ENCODE peak calls at places on chromosomes 1 and 21, in six cellular contexts. One of them, this sample, is unnamed. For H3K4me1 and H3K27me3, the result is how much of the 10 kb centered on the place peaks cover.

GRCh38 chr1:229714964-229715603 is 89.0 kb downstream of the URB2 start:
- DNase-seq in GM23338: peak
- DNase-seq in ovary: no peak
- DNase-seq in GM23248: peak
- DNase-seq in small intestine: peak
- DNase-seq in body of pancreas: peak
- DNase-seq in this sample: peak

GRCh38 chr1:53087332-53088285 is 25.6 kb downstream of the PODN start:
- DNase-seq in GM23338: peak
- DNase-seq in ovary: no peak
- DNase-seq in GM23248: no peak
- DNase-seq in small intestine: no peak
- DNase-seq in body of pancreas: peak
- DNase-seq in this sample: no peak

GRCh38 chr1:231584117-231584516 is 42.5 kb upstream of the DISC1 start:
- DNase-seq in GM23338: no peak
- DNase-seq in ovary: no peak
- DNase-seq in GM23248: peak
- DNase-seq in small intestine: peak
- DNase-seq in body of pancreas: no peak
- DNase-seq in this sample: peak

GRCh38 chr1:239814306-239814881 is 277.3 kb upstream of the FMN2 start:
- DNase-seq in GM23338: peak
- DNase-seq in ovary: no peak
- DNase-seq in GM23248: peak
- DNase-seq in small intestine: peak
- DNase-seq in body of pancreas: no peak
- DNase-seq in this sample: peak

GRCh38 chr1:30478288-30478687 is 245.1 kb downstream of the MATN1 start:
- DNase-seq in GM23338: no peak
- DNase-seq in ovary: no peak
- DNase-seq in GM23248: no peak
- DNase-seq in small intestine: no peak
- DNase-seq in body of pancreas: no peak
- DNase-seq in this sample: no peak

GRCh38 chr1:87759420-87759819 is 430.7 kb downstream of the LMO4 start:
- DNase-seq in GM23338: no peak
- DNase-seq in ovary: no peak
- DNase-seq in GM23248: no peak
- DNase-seq in small intestine: no peak
- DNase-seq in body of pancreas: no peak
- DNase-seq in this sample: no peak

GRCh38 chr1:6177681-6178380 is 2.3 kb downstream of the CHD5 start:
- DNase-seq in GM23338: no peak
- DNase-seq in ovary: no peak
- DNase-seq in GM23248: no peak
- DNase-seq in small intestine: no peak
- DNase-seq in body of pancreas: no peak
- DNase-seq in this sample: no peak

GRCh38 chr1:156698995-156699394 is 6.4 kb downstream of the CRABP2 start:
- DNase-seq in GM23338: no peak
- DNase-seq in ovary: no peak
- DNase-seq in GM23248: no peak
- DNase-seq in small intestine: no peak
- DNase-seq in body of pancreas: no peak
- DNase-seq in this sample: no peak

GRCh38 chr1:207890136-207890738 is 20.7 kb downstream of the CD34 start:
- DNase-seq in GM23338: no peak
- DNase-seq in ovary: peak
- DNase-seq in GM23248: peak
- DNase-seq in small intestine: peak
- DNase-seq in body of pancreas: peak
- DNase-seq in this sample: peak

GRCh38 chr1:12472798-12473551 is 145.0 kb downstream of the DHRS3 start:
- DNase-seq in GM23338: no peak
- DNase-seq in ovary: no peak
- DNase-seq in GM23248: no peak
- DNase-seq in small intestine: peak
- DNase-seq in body of pancreas: no peak
- DNase-seq in this sample: no peak

GRCh38 chr1:12774801-12775345 is 1.3 kb downstream of the PRAMEF12 start:
- DNase-seq in GM23338: no peak
- DNase-seq in ovary: no peak
- DNase-seq in GM23248: no peak
- DNase-seq in small intestine: no peak
- DNase-seq in body of pancreas: no peak
- DNase-seq in this sample: no peak

GRCh38 chr1:214224605-214225354 is 56.2 kb upstream of the SMYD2 start:
- DNase-seq in GM23338: peak
- DNase-seq in ovary: no peak
- DNase-seq in GM23248: peak
- DNase-seq in small intestine: peak
- DNase-seq in body of pancreas: peak
- DNase-seq in this sample: no peak

GRCh38 chr21:29360799-29361765 is 62.4 kb downstream of the BACH1 start:
- DNase-seq in GM23338: peak
- DNase-seq in ovary: no peak
- DNase-seq in GM23248: no peak
- DNase-seq in small intestine: peak
- DNase-seq in body of pancreas: peak
- DNase-seq in this sample: no peak

GRCh38 chr21:33642896-33643657 is 776 bp downstream of the ITSN1 start:
- DNase-seq in GM23338: peak
- DNase-seq in ovary: peak
- DNase-seq in GM23248: peak
- DNase-seq in small intestine: peak
- DNase-seq in body of pancreas: peak
- DNase-seq in this sample: peak

GRCh38 chr1:89576016-89576415 is 51.4 kb downstream of the LRRC8B start:
- DNase-seq in GM23338: no peak
- DNase-seq in ovary: no peak
- DNase-seq in GM23248: no peak
- DNase-seq in small intestine: no peak
- DNase-seq in body of pancreas: no peak
- DNase-seq in this sample: peak

GRCh38 chr1:61907102-61907501 is 164.8 kb downstream of the PATJ start:
- DNase-seq in GM23338: no peak
- DNase-seq in ovary: no peak
- DNase-seq in GM23248: no peak
- DNase-seq in small intestine: no peak
- DNase-seq in body of pancreas: no peak
- DNase-seq in this sample: no peak

GRCh38 chr21:28922368-28922767 is 70.3 kb downstream of the LTN1 start:
- DNase-seq in GM23338: peak
- DNase-seq in ovary: no peak
- DNase-seq in GM23248: no peak
- DNase-seq in small intestine: no peak
- DNase-seq in body of pancreas: no peak
- DNase-seq in this sample: no peak

GRCh38 chr1:96472471-96472870 is 249.1 kb upstream of the PTBP2 start:
- DNase-seq in GM23338: no peak
- DNase-seq in ovary: no peak
- DNase-seq in GM23248: peak
- DNase-seq in small intestine: no peak
- DNase-seq in body of pancreas: no peak
- DNase-seq in this sample: no peak

GRCh38 chr1:172936088-172936487 is 114.7 kb downstream of the TNFSF18 start:
- DNase-seq in GM23338: no peak
- DNase-seq in ovary: no peak
- DNase-seq in GM23248: no peak
- DNase-seq in small intestine: no peak
- DNase-seq in body of pancreas: no peak
- DNase-seq in this sample: no peak

GRCh38 chr1:237838320-237838719 is 52.4 kb downstream of the ZP4 start:
- DNase-seq in GM23338: no peak
- DNase-seq in ovary: no peak
- DNase-seq in GM23248: no peak
- DNase-seq in small intestine: no peak
- DNase-seq in body of pancreas: no peak
- DNase-seq in this sample: no peak

GRCh38 chr1:22671999-22672398 is 19.0 kb downstream of the C1QB start:
- DNase-seq in GM23338: no peak
- DNase-seq in ovary: no peak
- DNase-seq in GM23248: no peak
- DNase-seq in small intestine: no peak
- DNase-seq in body of pancreas: no peak
- DNase-seq in this sample: no peak

GRCh38 chr1:2555634-2556276 is 416 bp upstream of the TNFRSF14 start:
- DNase-seq in GM23338: no peak
- DNase-seq in ovary: peak
- DNase-seq in GM23248: peak
- DNase-seq in small intestine: peak
- DNase-seq in body of pancreas: peak
- DNase-seq in this sample: no peak

GRCh38 chr1:32963746-32964460 is 706 bp downstream of the RNF19B start:
- DNase-seq in GM23338: peak
- DNase-seq in ovary: peak
- DNase-seq in GM23248: peak
- DNase-seq in small intestine: peak
- DNase-seq in body of pancreas: peak
- DNase-seq in this sample: peak

GRCh38 chr1:112461200-112461871 is 47.4 kb upstream of the WNT2B start:
- DNase-seq in GM23338: peak
- DNase-seq in ovary: no peak
- DNase-seq in GM23248: peak
- DNase-seq in small intestine: no peak
- DNase-seq in body of pancreas: no peak
- DNase-seq in this sample: no peak

GRCh38 chr1:228860911-228861829 is 125.9 kb downstream of the RHOU start:
- DNase-seq in GM23338: no peak
- DNase-seq in ovary: no peak
- DNase-seq in GM23248: peak
- DNase-seq in small intestine: peak
- DNase-seq in body of pancreas: peak
- DNase-seq in this sample: peak

GRCh38 chr1:37748563-37748962 is 16.4 kb downstream of the EPHA10 start:
- DNase-seq in GM23338: no peak
- DNase-seq in ovary: no peak
- DNase-seq in GM23248: no peak
- DNase-seq in small intestine: no peak
- DNase-seq in body of pancreas: no peak
- DNase-seq in this sample: no peak

GRCh38 chr1:209805875-209806760 is at the start of gene IRF6:
- DNase-seq in GM23338: peak
- DNase-seq in ovary: peak
- DNase-seq in GM23248: peak
- DNase-seq in small intestine: peak
- DNase-seq in body of pancreas: peak
- DNase-seq in this sample: peak

GRCh38 chr1:58555393-58555792 is 8.9 kb upstream of the OMA1 start:
- DNase-seq in GM23338: no peak
- DNase-seq in ovary: no peak
- DNase-seq in GM23248: no peak
- DNase-seq in small intestine: no peak
- DNase-seq in body of pancreas: no peak
- DNase-seq in this sample: no peak
- H3K4me1 ChIP-seq in GM23338: under half
- H3K4me1 ChIP-seq in ovary: under half
- H3K4me1 ChIP-seq in GM23248: under half
- H3K4me1 ChIP-seq in small intestine: under half
- H3K4me1 ChIP-seq in body of pancreas: under half
- H3K4me1 ChIP-seq in this sample: under half

DNA sequence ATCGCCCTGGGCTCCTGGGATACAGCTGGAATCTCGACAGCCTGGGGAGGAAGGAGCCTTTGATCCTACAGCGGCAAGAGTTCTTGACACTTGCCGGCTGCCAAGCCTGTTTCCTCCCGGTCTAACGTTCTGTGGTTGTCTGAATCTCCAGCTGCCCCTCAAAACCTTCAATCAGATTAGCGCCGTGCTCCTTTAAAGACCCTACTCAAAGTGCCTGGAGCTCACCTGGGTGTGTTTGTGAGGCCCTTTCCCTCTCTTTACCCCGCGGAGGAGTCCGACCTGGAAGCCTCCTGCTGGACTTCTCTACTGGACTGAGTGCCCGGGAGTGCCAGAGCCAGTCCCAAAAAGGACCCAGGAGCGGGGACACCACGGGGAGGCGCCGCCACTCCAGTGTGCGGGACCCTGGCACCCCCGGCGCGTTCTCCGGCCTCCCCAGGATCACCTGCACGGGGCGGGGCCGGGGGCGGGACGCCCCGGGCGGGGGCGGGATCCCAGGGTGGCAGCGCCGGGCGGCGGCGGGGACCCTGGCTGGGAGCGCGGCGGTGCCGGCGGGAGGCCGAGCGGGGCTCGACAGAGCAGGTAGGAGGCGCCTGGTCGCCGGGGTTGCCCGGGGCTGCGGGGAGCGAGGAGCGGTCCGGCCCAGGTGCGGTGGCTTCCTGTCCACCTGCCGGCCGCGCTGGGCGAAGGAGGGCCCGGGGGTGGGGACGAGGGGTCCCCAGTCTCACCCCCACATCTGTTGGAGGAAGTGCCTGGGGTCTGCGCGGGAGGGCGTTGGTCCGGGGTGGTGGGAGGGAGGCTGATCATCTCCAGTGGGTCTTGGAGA is at the start of gene NCMAP:
- DNase-seq in GM23338: peak
- DNase-seq in ovary: no peak
- DNase-seq in GM23248: peak
- DNase-seq in small intestine: peak
- DNase-seq in body of pancreas: peak
- DNase-seq in this sample: no peak
- H3K27ac ChIP-seq in GM23338: no peak
- H3K27ac ChIP-seq in ovary: no peak
- H3K27ac ChIP-seq in GM23248: no peak
- H3K27ac ChIP-seq in small intestine: peak
- H3K27ac ChIP-seq in body of pancreas: peak
- H3K27ac ChIP-seq in this sample: no peak

DNA sequence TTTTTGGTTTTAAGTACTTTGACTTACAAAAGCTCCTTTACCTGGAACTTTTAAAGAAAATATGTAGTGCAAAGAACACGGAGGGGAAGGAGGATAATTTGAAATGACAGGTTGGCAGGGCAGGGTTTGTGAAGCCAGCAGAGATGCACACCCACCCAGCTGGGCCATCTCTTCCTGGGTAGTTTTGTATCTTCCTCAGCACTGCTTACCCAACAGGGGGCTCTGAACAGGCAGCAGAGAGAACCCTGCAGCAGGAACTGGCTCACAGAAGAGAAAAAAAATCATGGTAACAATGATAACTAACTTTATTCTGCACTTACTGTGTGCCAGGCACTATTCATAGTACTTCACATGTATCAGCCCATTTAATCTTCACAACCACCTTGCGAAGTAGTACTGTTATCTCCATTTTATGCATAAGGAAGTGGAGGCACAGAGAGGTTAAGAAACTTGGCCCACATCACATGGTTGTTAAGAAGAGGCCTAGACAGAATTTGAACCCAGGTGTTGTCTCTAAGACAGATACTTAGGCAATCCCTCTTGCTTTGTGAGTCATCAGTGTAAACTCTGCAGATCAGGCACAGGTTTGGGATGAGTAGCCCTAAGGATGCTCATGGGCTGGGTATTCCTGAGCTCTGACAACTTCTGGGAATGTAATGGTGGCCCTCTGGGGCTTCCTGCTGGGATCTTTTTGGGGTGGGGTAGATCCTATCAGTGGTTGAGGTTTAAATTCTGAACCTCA is 60.8 kb downstream of the ELK4 start:
- DNase-seq in GM23338: no peak
- DNase-seq in ovary: no peak
- DNase-seq in GM23248: peak
- DNase-seq in small intestine: no peak
- DNase-seq in body of pancreas: no peak
- DNase-seq in this sample: no peak
- H3K27me3 ChIP-seq in GM23338: half or more
- H3K27me3 ChIP-seq in ovary: under half
- H3K27me3 ChIP-seq in GM23248: half or more
- H3K27me3 ChIP-seq in small intestine: under half
- H3K27me3 ChIP-seq in body of pancreas: under half
- H3K27me3 ChIP-seq in this sample: half or more

GRCh38 chr21:32580949-32581348 is 4.4 kb downstream of the TCP10L start:
- DNase-seq in GM23338: no peak
- DNase-seq in ovary: no peak
- DNase-seq in GM23248: no peak
- DNase-seq in small intestine: no peak
- DNase-seq in body of pancreas: no peak
- DNase-seq in this sample: no peak
- H3K4me1 ChIP-seq in GM23338: under half
- H3K4me1 ChIP-seq in ovary: under half
- H3K4me1 ChIP-seq in GM23248: under half
- H3K4me1 ChIP-seq in small intestine: under half
- H3K4me1 ChIP-seq in body of pancreas: under half
- H3K4me1 ChIP-seq in this sample: under half

This sample was measured in A673.